ENCODE peak calls at places on chromosomes 6 and 20, in four cellular contexts. One of them, this sample, is unnamed.

GRCh38 chr6:86782328-86782727 is 155.0 kb upstream of the HTR1E start:
- DNase-seq in amygdala: no peak
- DNase-seq in stimulated activated naive CD8-positive, alpha-beta T cell treated with anti-CD3 and anti-CD28 coated beads, Interleukin-15, Interleukin-2, amounts not matched to agents 100 U/mL and 50 U/mL, for 24 hours: no peak
- DNase-seq in hippocampal formation: no peak
- DNase-seq in this sample: no peak

GRCh38 chr6:91500689-91501303 is 913.9 kb upstream of the MAP3K7 start:
- DNase-seq in amygdala: no peak
- DNase-seq in stimulated activated naive CD8-positive, alpha-beta T cell treated with anti-CD3 and anti-CD28 coated beads, Interleukin-15, Interleukin-2, amounts not matched to agents 100 U/mL and 50 U/mL, for 24 hours: no peak
- DNase-seq in hippocampal formation: no peak
- DNase-seq in this sample: no peak

GRCh38 chr20:46298374-46298773 is 9.9 kb downstream of the CDH22 start:
- DNase-seq in amygdala: no peak
- DNase-seq in stimulated activated naive CD8-positive, alpha-beta T cell treated with anti-CD3 and anti-CD28 coated beads, Interleukin-15, Interleukin-2, amounts not matched to agents 100 U/mL and 50 U/mL, for 24 hours: no peak
- DNase-seq in hippocampal formation: no peak
- DNase-seq in this sample: no peak

GRCh38 chr6:159982726-159983506 is 14.0 kb downstream of the IGF2R start:
- DNase-seq in amygdala: no peak
- DNase-seq in stimulated activated naive CD8-positive, alpha-beta T cell treated with anti-CD3 and anti-CD28 coated beads, Interleukin-15, Interleukin-2, amounts not matched to agents 100 U/mL and 50 U/mL, for 24 hours: no peak
- DNase-seq in hippocampal formation: no peak
- DNase-seq in this sample: no peak

GRCh38 chr6:119351005-119351394 is 1.4 kb upstream of the MAN1A1 start:
- DNase-seq in amygdala: no peak
- DNase-seq in stimulated activated naive CD8-positive, alpha-beta T cell treated with anti-CD3 and anti-CD28 coated beads, Interleukin-15, Interleukin-2, amounts not matched to agents 100 U/mL and 50 U/mL, for 24 hours: no peak
- DNase-seq in hippocampal formation: no peak
- DNase-seq in this sample: no peak

GRCh38 chr6:21180155-21180554 is 413.4 kb upstream of the SOX4 start:
- DNase-seq in amygdala: no peak
- DNase-seq in stimulated activated naive CD8-positive, alpha-beta T cell treated with anti-CD3 and anti-CD28 coated beads, Interleukin-15, Interleukin-2, amounts not matched to agents 100 U/mL and 50 U/mL, for 24 hours: no peak
- DNase-seq in hippocampal formation: no peak
- DNase-seq in this sample: no peak

GRCh38 chr20:46226602-46227001 is 81.7 kb downstream of the CDH22 start:
- DNase-seq in amygdala: no peak
- DNase-seq in stimulated activated naive CD8-positive, alpha-beta T cell treated with anti-CD3 and anti-CD28 coated beads, Interleukin-15, Interleukin-2, amounts not matched to agents 100 U/mL and 50 U/mL, for 24 hours: peak; percentile 12
- DNase-seq in hippocampal formation: no peak
- DNase-seq in this sample: no peak

GRCh38 chr20:48350291-48350988 is 477.4 kb downstream of the PREX1 start:
- DNase-seq in amygdala: peak; percentile 24
- DNase-seq in stimulated activated naive CD8-positive, alpha-beta T cell treated with anti-CD3 and anti-CD28 coated beads, Interleukin-15, Interleukin-2, amounts not matched to agents 100 U/mL and 50 U/mL, for 24 hours: no peak
- DNase-seq in hippocampal formation: no peak
- DNase-seq in this sample: no peak

GRCh38 chr20:22802296-22802695 is 217.9 kb upstream of the FOXA2 start:
- DNase-seq in amygdala: no peak
- DNase-seq in stimulated activated naive CD8-positive, alpha-beta T cell treated with anti-CD3 and anti-CD28 coated beads, Interleukin-15, Interleukin-2, amounts not matched to agents 100 U/mL and 50 U/mL, for 24 hours: no peak
- DNase-seq in hippocampal formation: no peak
- DNase-seq in this sample: no peak

GRCh38 chr6:107840636-107841264 is 16.6 kb upstream of the SCML4 start:
- DNase-seq in amygdala: no peak
- DNase-seq in stimulated activated naive CD8-positive, alpha-beta T cell treated with anti-CD3 and anti-CD28 coated beads, Interleukin-15, Interleukin-2, amounts not matched to agents 100 U/mL and 50 U/mL, for 24 hours: no peak
- DNase-seq in hippocampal formation: no peak
- DNase-seq in this sample: no peak

GRCh38 chr6:147205690-147206600 is 1.7 kb downstream of the STXBP5 start:
- DNase-seq in amygdala: no peak
- DNase-seq in stimulated activated naive CD8-positive, alpha-beta T cell treated with anti-CD3 and anti-CD28 coated beads, Interleukin-15, Interleukin-2, amounts not matched to agents 100 U/mL and 50 U/mL, for 24 hours: no peak
- DNase-seq in hippocampal formation: no peak
- DNase-seq in this sample: no peak

GRCh38 chr20:10793741-10794140 is 119.9 kb upstream of the JAG1 start:
- DNase-seq in amygdala: no peak
- DNase-seq in stimulated activated naive CD8-positive, alpha-beta T cell treated with anti-CD3 and anti-CD28 coated beads, Interleukin-15, Interleukin-2, amounts not matched to agents 100 U/mL and 50 U/mL, for 24 hours: no peak
- DNase-seq in hippocampal formation: no peak
- DNase-seq in this sample: no peak

GRCh38 chr20:15370370-15370769 is 1033.0 kb upstream of the FLRT3 start:
- DNase-seq in amygdala: no peak
- DNase-seq in stimulated activated naive CD8-positive, alpha-beta T cell treated with anti-CD3 and anti-CD28 coated beads, Interleukin-15, Interleukin-2, amounts not matched to agents 100 U/mL and 50 U/mL, for 24 hours: no peak
- DNase-seq in hippocampal formation: no peak
- DNase-seq in this sample: no peak

GRCh38 chr6:105322499-105323231 is 80.2 kb downstream of the PREP start:
- DNase-seq in amygdala: no peak
- DNase-seq in stimulated activated naive CD8-positive, alpha-beta T cell treated with anti-CD3 and anti-CD28 coated beads, Interleukin-15, Interleukin-2, amounts not matched to agents 100 U/mL and 50 U/mL, for 24 hours: no peak
- DNase-seq in hippocampal formation: no peak
- DNase-seq in this sample: no peak

GRCh38 chr6:34386316-34387137 is 5.9 kb downstream of the NUDT3 start:
- DNase-seq in amygdala: no peak
- DNase-seq in stimulated activated naive CD8-positive, alpha-beta T cell treated with anti-CD3 and anti-CD28 coated beads, Interleukin-15, Interleukin-2, amounts not matched to agents 100 U/mL and 50 U/mL, for 24 hours: no peak
- DNase-seq in hippocampal formation: no peak
- DNase-seq in this sample: no peak

GRCh38 chr6:105824732-105825131 is 261.4 kb upstream of the PRDM1 start:
- DNase-seq in amygdala: no peak
- DNase-seq in stimulated activated naive CD8-positive, alpha-beta T cell treated with anti-CD3 and anti-CD28 coated beads, Interleukin-15, Interleukin-2, amounts not matched to agents 100 U/mL and 50 U/mL, for 24 hours: no peak
- DNase-seq in hippocampal formation: no peak
- DNase-seq in this sample: no peak

GRCh38 chr6:44254957-44255808 is 2.1 kb downstream of the SLC35B2 start:
- DNase-seq in amygdala: no peak
- DNase-seq in stimulated activated naive CD8-positive, alpha-beta T cell treated with anti-CD3 and anti-CD28 coated beads, Interleukin-15, Interleukin-2, amounts not matched to agents 100 U/mL and 50 U/mL, for 24 hours: peak; percentile 49
- DNase-seq in hippocampal formation: no peak
- DNase-seq in this sample: peak; percentile 54

GRCh38 chr20:40497781-40498691 is 191.0 kb downstream of the MAFB start:
- DNase-seq in amygdala: peak; percentile 6
- DNase-seq in stimulated activated naive CD8-positive, alpha-beta T cell treated with anti-CD3 and anti-CD28 coated beads, Interleukin-15, Interleukin-2, amounts not matched to agents 100 U/mL and 50 U/mL, for 24 hours: no peak
- DNase-seq in hippocampal formation: peak; percentile 21
- DNase-seq in this sample: no peak

This sample was measured in activated CD4-positive, alpha-beta T cell treated with anti-CD3 and anti-CD28 coated beads, Interleukin-2, amount 50 U/mL, for 48 hours.